ENCODE peak calls at places on chromosome 14, in seven cellular contexts. L is Caco-2, E is foreskin fibroblast, D is A549, Q is PC-3, V is astrocyte of the cerebellum, I is IMR-90. U is an unnamed sample.

GRCh38 chr14:45486599-45486998 is 233.6 kb upstream of the MIS18BP1 start:
- DNase-seq in L (no peak), E (no peak), D (no peak), Q (no peak), V (no peak), I (no peak), U (no peak)

GRCh38 chr14:85532981-85533820 is 3.3 kb downstream of the FLRT2 start:
- DNase-seq in L (no peak), E (peak; percentile 94), D (peak; percentile 80), Q (peak; percentile 7), V (peak; percentile 57), I (peak; percentile 87), U (no peak)

GRCh38 chr14:54637829-54638446 is 71.0 kb downstream of the SAMD4A start:
- DNase-seq in L (no peak), E (peak; percentile 69), D (peak; percentile 24), Q (peak; percentile 97), V (no peak), I (peak; percentile 92), U (no peak)

GRCh38 chr14:71371711-71372396 is 464.6 kb downstream of the PCNX1 start:
- DNase-seq in L (no peak), E (peak; percentile 81), D (peak; percentile 5), Q (peak; percentile 78), V (no peak), I (peak; percentile 75), U (no peak)

GRCh38 chr14:99123208-99123870 is 148.7 kb downstream of the BCL11B start:
- DNase-seq in L (no peak), E (no peak), D (no peak), Q (no peak), V (no peak), I (no peak), U (no peak)

GRCh38 chr14:53391631-53392030 is 238.5 kb upstream of the DDHD1 start:
- DNase-seq in L (no peak), E (peak; percentile 97), D (no peak), Q (peak; percentile 86), V (peak; percentile 43), I (peak; percentile 90), U (no peak)

GRCh38 chr14:75879031-75879430 is 102.8 kb downstream of the TGFB3 start:
- DNase-seq in L (no peak), E (peak; percentile 86), D (peak; percentile 27), Q (peak; percentile 91), V (peak; percentile 43), I (peak; percentile 97), U (no peak)

GRCh38 chr14:80146941-80147340 is 64.4 kb downstream of the DIO2 start:
- DNase-seq in L (no peak), E (peak; percentile 47), D (no peak), Q (peak; percentile 13), V (no peak), I (no peak), U (no peak)

GRCh38 chr14:64293976-64294671 is at the start of gene ESR2:
- DNase-seq in L (peak; percentile 45), E (peak; percentile 53), D (peak; percentile 13), Q (peak; percentile 29), V (no peak), I (peak; percentile 36), U (peak; percentile 52)

GRCh38 chr14:103142031-103142430 is 18.8 kb downstream of the TNFAIP2 start:
- DNase-seq in L (no peak), E (no peak), D (no peak), Q (no peak), V (no peak), I (no peak), U (no peak)
- H3K4me3 ChIP-seq in L (no peak overlapping the region), E (no peak overlapping the region), D (no peak overlapping the region), Q (no peak overlapping the region), V (no peak overlapping the region), I (no peak overlapping the region), U (no peak overlapping the region)

DNA sequence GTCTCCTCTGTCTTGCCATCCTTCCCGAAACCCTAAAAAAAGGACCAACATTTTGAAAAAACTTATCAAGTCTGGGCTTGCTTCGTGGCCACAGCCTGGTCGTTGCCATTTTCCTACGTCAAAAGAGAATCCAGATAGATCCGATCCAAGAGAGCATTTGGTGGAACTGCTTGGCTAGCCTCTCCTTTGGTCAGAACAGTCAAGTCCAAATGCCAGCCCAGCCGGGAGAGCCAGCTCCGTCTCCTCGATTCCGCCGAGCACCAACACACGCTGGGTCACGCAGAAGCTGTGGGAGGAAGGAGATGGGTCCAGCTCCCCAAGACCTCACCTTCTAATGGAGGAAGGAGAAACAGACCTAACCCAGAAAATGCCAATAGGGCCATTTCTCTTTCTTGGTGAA is 9.3 kb upstream of the PRIMA1 start:
- DNase-seq in L (no peak), E (no peak), D (no peak), Q (no peak), V (no peak), I (no peak), U (no peak)
- H3K4me3 ChIP-seq in L (no peak overlapping the region), E (no peak overlapping the region), D (no peak overlapping the region), Q (no peak overlapping the region), V (no peak overlapping the region), I (no peak overlapping the region), U (no peak overlapping the region)

GRCh38 chr14:21191261-21191808 is 35.5 kb upstream of the OR5AU1 start:
- DNase-seq in L (no peak), E (no peak), D (no peak), Q (no peak), V (no peak), I (no peak), U (no peak)
- H3K4me3 ChIP-seq in L (no peak overlapping the region), E (no peak overlapping the region), D (peak overlapping the region; percentile 40), Q (no peak overlapping the region), V (no peak overlapping the region), I (no peak overlapping the region), U (peak overlapping the region; percentile 51)

GRCh38 chr14:50001146-50001998 is 108.5 kb downstream of the ARF6 start:
- DNase-seq in L (peak; percentile 88), E (peak; percentile 82), D (peak; percentile 61), Q (peak; percentile 93), V (peak; percentile 42), I (peak; percentile 70), U (peak; percentile 11)

GRCh38 chr14:49999826-50000214 is 106.9 kb downstream of the ARF6 start:
- DNase-seq in L (no peak), E (no peak), D (no peak), Q (no peak), V (no peak), I (no peak), U (no peak)

GRCh38 chr14:49999216-49999761 is 106.4 kb downstream of the ARF6 start:
- DNase-seq in L (peak; percentile 84), E (peak; percentile 93), D (peak; percentile 77), Q (peak; percentile 92), V (peak; percentile 45), I (peak; percentile 88), U (peak; percentile 66)

GRCh38 chr14:50001999-50002925 is 109.4 kb downstream of the ARF6 start:
- DNase-seq in L (no peak), E (no peak), D (no peak), Q (no peak), V (peak; percentile 75), I (no peak), U (peak; percentile 35)

GRCh38 chr14:50000215-50001145 is 107.6 kb downstream of the ARF6 start:
- DNase-seq in L (peak; percentile 69), E (peak; percentile 96), D (peak; percentile 50), Q (peak; percentile 92), V (peak; percentile 72), I (peak; percentile 84), U (peak; percentile 88)
- H3K4me3 ChIP-seq in L (peak overlapping the region; percentile 6), E (peak overlapping the region; percentile 11), D (no peak overlapping the region), Q (peak overlapping the region; percentile 37), V (no peak overlapping the region), I (no peak overlapping the region), U (no peak overlapping the region)

DNA sequence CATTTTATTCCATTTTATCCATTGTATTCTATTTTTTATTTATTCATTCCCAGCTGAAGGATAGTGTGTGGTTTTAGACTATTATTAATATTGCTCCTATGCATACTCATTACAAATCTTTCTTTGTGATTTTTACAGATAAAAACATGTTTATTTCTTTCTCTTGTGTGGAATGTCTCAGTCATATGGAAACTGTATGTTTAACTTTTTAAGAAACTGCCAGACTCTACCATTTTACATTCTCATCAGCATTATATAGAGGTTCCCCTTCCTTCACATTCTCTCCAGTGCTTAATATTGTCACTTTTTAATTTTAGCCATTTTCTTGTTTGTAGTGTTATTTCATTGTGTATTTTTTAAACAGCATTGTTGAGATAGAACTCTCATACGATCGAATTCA is 26.7 kb downstream of the PALS1 start:
- DNase-seq in L (no peak), E (no peak), D (no peak), Q (no peak), V (no peak), I (no peak), U (no peak)
- H3K4me3 ChIP-seq in L (no peak overlapping the region), E (no peak overlapping the region), D (no peak overlapping the region), Q (no peak overlapping the region), V (peak overlapping the region; percentile 4), I (peak overlapping the region; percentile 17), U (no peak overlapping the region)

GRCh38 chr14:91242635-91243034 is 1.9 kb downstream of the GPR68 start:
- DNase-seq in L (no peak), E (no peak), D (no peak), Q (no peak), V (no peak), I (no peak), U (no peak)
- H3K4me3 ChIP-seq in L (no peak overlapping the region), E (no peak overlapping the region), D (no peak overlapping the region), Q (no peak overlapping the region), V (no peak overlapping the region), I (no peak overlapping the region), U (no peak overlapping the region)

DNA sequence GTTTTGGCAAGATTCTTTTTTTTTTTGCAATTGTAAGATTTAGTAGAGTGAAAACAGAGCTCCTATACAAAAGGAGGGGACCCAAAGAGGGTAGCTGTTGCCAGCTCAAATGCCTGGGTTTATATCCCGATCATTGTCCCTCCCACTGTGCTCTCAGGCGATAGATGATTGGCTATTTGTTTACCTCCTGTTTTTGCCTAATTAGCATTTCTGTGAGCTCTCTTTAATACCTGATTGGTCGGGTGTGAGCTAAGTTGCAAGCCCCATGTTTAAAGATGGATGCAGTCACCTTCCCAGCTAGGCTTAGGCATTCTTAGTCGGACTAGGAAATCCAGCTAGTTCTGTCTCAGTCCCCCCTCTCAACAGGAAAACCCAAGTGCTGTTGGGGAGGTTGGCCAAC is 1.9 kb downstream of the EXOC3L4 start:
- DNase-seq in L (no peak), E (no peak), D (no peak), Q (no peak), V (no peak), I (no peak), U (no peak)
- H3K4me3 ChIP-seq in L (no peak overlapping the region), E (no peak overlapping the region), D (no peak overlapping the region), Q (no peak overlapping the region), V (no peak overlapping the region), I (no peak overlapping the region), U (no peak overlapping the region)

DNA sequence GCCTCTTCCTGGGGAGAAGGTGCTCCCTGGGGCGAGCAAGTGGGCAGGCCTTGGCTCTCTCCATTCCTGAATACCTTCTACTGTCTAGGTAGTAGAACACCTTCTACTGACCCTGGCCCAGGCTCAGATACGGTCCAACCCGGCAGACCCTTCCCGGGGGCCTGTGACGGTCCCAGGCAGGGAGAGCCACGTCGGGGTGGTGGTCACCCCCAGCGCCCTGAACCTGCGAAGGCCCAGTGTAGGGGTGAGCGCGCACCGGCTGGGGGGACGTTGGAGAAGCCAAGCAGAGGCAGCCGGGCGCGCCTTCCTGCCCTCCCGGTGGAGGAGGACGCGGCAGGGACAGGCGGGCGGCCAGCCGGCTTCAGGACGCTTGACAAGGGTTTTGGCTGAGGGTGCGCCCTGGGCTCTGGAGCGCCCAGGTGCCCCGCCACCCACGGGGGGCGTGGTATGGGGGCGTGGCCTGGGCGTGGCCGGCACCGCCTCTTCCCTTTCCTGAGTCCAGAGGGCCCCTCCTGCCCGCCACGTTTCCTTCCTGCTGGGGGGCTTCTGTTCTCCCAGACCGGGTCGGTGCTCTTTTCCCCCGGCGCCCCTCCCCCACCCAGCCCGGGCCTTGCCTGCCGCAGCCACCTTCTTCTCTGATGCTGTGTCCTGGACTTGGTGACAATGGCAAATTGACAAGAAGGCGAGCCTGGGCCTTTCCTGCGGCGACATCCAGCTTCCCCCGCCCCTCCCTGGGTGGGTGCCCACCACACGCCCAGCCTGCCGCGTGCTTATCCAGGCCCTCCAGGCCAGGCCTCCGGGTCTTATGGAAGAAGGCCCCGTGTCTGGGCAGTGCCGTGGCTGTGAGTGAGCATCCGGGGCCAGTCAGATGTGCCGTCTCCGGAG is 24.5 kb upstream of the PPP1R13B start:
- DNase-seq in L (no peak), E (no peak), D (no peak), Q (no peak), V (no peak), I (no peak), U (no peak)
- H3K4me3 ChIP-seq in L (no peak overlapping the region), E (no peak overlapping the region), D (peak overlapping the region; percentile 40), Q (no peak overlapping the region), V (peak overlapping the region; percentile 9), I (no peak overlapping the region), U (no peak overlapping the region)